ENCODE peak calls at places on chromosomes 16 and 17, in four cellular contexts. F, X, E and R are unnamed samples. For H3K4me1, the result is how much of the 10 kb centered on the place peaks cover.

GRCh38 chr16:88071908-88072307 is 120.7 kb downstream of the BANP start:
- DNase-seq in F (no peak), X (peak), E (no peak), R (no peak)

GRCh38 chr17:5526821-5527598 is 40.6 kb downstream of the MIS12 start:
- DNase-seq in F (peak), X (no peak), E (peak), R (peak)

GRCh38 chr16:25109643-25110042 is 1.9 kb upstream of the LCMT1 start:
- DNase-seq in F (peak), X (no peak), E (peak), R (peak)

GRCh38 chr16:66742409-66742808 is 9.0 kb downstream of the DYNC1LI2 start:
- DNase-seq in F (no peak), X (no peak), E (no peak), R (no peak)

GRCh38 chr17:2965621-2966275 is 97.7 kb downstream of the OR1D5 start:
- DNase-seq in F (no peak), X (no peak), E (no peak), R (no peak)

GRCh38 chr17:62968445-62968923 is 2.4 kb downstream of the TANC2 start:
- DNase-seq in F (peak), X (no peak), E (no peak), R (no peak)

GRCh38 chr16:58121132-58121531 is 8.0 kb downstream of the CFAP20 start:
- DNase-seq in F (no peak), X (peak), E (no peak), R (peak)

GRCh38 chr17:53996131-53996530 is 173.4 kb downstream of the KIF2B start:
- DNase-seq in F (no peak), X (no peak), E (no peak), R (no peak)

GRCh38 chr17:80901319-80901718 is 90.3 kb upstream of the CHMP6 start:
- DNase-seq in F (no peak), X (no peak), E (no peak), R (no peak)

GRCh38 chr16:89018605-89019158 is 41.7 kb upstream of the CBFA2T3 start:
- DNase-seq in F (no peak), X (no peak), E (no peak), R (peak)

GRCh38 chr16:8855051-8855786 is 13.6 kb downstream of the CARHSP1 start:
- DNase-seq in F (no peak), X (no peak), E (no peak), R (peak)

GRCh38 chr16:89721644-89722391 is 481 bp downstream of the ZNF276 start:
- DNase-seq in F (peak), X (no peak), E (no peak), R (peak)

GRCh38 chr17:50047488-50048126 is 8.3 kb upstream of the ITGA3 start:
- DNase-seq in F (peak), X (no peak), E (no peak), R (no peak)

GRCh38 chr16:85616608-85617311 is 3.6 kb downstream of the GSE1 start:
- DNase-seq in F (peak), X (no peak), E (no peak), R (peak)

GRCh38 chr16:85673529-85674417 is 15.0 kb downstream of the GINS2 start:
- DNase-seq in F (peak), X (no peak), E (no peak), R (no peak)

GRCh38 chr17:21113706-21114105 is 13.1 kb upstream of the DHRS7B start:
- DNase-seq in F (no peak), X (no peak), E (no peak), R (no peak)

GRCh38 chr16:54936086-54936978 is 5.7 kb downstream of the IRX5 start:
- DNase-seq in F (no peak), X (no peak), E (no peak), R (no peak)

GRCh38 chr17:30483159-30483558 is 6.0 kb downstream of the GOSR1 start:
- DNase-seq in F (no peak), X (no peak), E (no peak), R (no peak)

GRCh38 chr17:65290041-65290440 is 152.9 kb downstream of the RGS9 start:
- DNase-seq in F (no peak), X (no peak), E (no peak), R (no peak)

GRCh38 chr17:82098939-82099765 is 1.1 kb upstream of the FASN start:
- DNase-seq in F (peak), X (no peak), E (no peak), R (peak)

GRCh38 chr16:2897110-2897509 is 14.1 kb downstream of the FLYWCH2 start:
- DNase-seq in F (no peak), X (no peak), E (no peak), R (no peak)

GRCh38 chr17:46182961-46183360 is 10.3 kb downstream of the KANSL1 start:
- DNase-seq in F (no peak), X (no peak), E (no peak), R (no peak)

GRCh38 chr16:17312100-17312732 is 158.5 kb downstream of the XYLT1 start:
- DNase-seq in F (peak), X (no peak), E (no peak), R (peak)

GRCh38 chr17:80751460-80752368 is 207.1 kb downstream of the RPTOR start:
- DNase-seq in F (no peak), X (peak), E (peak), R (peak)

GRCh38 chr16:3878610-3879009 is 1.9 kb downstream of the CREBBP start:
- DNase-seq in F (no peak), X (no peak), E (no peak), R (no peak)

GRCh38 chr16:19715566-19715965 is 2.5 kb downstream of the KNOP1 start:
- DNase-seq in F (no peak), X (no peak), E (no peak), R (no peak)

GRCh38 chr17:6496116-6496481 is 51.8 kb downstream of the PIMREG start:
- DNase-seq in F (no peak), X (peak), E (no peak), R (no peak)

GRCh38 chr17:7476474-7476873 is 3.0 kb downstream of the ZBTB4 start:
- DNase-seq in F (no peak), X (no peak), E (no peak), R (peak)

GRCh38 chr17:55187371-55187770 is 77.4 kb upstream of the HLF start:
- DNase-seq in F (no peak), X (no peak), E (no peak), R (no peak)

GRCh38 chr16:4682616-4683254 is 10.6 kb upstream of the NUDT16L1 start:
- DNase-seq in F (no peak), X (no peak), E (no peak), R (peak)

GRCh38 chr17:52297230-52298010 is 138.9 kb upstream of the CA10 start:
- DNase-seq in F (no peak), X (no peak), E (no peak), R (no peak)

GRCh38 chr17:12691173-12691572 is 25.5 kb downstream of the MYOCD start:
- DNase-seq in F (no peak), X (no peak), E (no peak), R (no peak)

GRCh38 chr17:42018988-42019387 is 902 bp upstream of the NKIRAS2 start:
- DNase-seq in F (no peak), X (no peak), E (no peak), R (no peak)
- H3K4me1 ChIP-seq in F (under half), X (half or more), E (half or more), R (under half)

DNA sequence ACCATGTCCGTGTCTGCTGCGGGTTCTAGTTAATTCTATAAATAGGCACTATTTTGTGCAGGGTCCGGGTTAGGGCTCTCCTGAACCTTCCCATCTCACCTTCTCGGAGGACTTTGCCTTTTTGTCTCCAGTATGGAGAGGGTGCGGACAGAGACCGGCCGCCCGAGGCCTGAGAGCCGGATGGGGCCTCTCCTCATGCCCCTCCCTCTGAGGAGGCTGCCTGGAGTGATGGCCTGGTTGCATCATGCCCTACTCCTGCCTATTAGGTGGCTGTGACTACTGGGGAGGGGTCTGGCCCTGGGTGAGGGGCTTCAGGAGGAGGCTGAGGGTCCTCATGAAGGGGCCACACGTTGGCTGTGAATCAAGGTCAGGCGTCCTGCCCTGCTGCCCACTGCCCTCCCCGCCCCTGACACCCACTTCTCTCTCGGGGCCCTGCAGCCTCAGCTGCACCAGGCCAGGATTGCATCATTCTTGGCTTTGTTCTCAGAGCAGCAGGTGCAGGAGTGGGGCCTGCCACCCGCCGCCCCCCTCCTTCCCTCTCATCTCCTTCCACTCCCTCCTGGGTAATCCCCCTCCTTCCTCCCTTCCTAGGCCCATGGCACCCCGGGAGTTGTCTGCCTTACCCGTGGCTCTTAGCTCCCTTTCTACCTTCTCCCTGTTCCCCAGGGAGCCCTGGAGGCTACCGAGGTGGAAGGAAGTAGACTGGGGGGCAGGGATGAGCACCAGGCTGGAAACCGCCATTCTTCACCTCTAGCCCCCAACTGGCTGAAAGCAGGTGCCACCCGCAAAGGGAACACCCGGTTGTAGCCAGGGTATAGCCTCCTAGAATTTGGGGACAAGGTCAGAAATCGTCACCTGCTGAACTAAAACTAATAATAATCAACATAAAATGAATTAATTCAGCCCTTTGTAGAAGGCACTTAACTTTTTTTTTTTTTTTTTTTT is 12.7 kb upstream of the ARHGAP23 start:
- DNase-seq in F (peak), X (no peak), E (no peak), R (no peak)
- H3K4me3 ChIP-seq in F (no peak), X (no peak), E (peak), R (no peak)

GRCh38 chr16:11354733-11355574 is 9.7 kb downstream of the RMI2 start:
- DNase-seq in F (no peak), X (no peak), E (no peak), R (no peak)
- TF ChIP-seq CTCF in F (no peak), X (no peak), E (no peak), R (no peak)

DNA sequence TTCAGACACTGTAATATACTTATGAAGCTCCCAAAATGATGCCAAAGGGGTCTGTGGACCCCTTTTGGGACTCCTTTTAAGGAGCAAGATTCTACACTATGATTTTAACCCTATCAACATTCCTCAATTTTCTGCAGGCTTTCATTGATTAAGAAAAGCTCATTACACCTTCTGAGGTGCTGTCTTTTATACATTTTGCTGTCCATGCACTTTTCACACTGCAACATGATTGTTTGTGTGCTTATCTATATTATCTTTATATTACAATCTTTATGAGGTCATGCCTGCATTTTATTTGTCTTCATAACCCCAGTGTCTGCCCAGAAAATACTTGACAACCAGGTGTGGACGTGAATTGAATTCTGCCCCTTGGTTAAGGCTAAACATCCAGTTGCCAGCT is 482.6 kb upstream of the ZFHX3 start:
- DNase-seq in F (no peak), X (no peak), E (no peak), R (no peak)
- H3K4me1 ChIP-seq in F (under half), X (under half), E (under half), R (under half)